ENCODE peak calls at places on chromosomes 7 and 10, in ten cellular contexts. T is aorta, K is hepatocyte, G is OCI-LY7, W is A549, V is BE2C, Z is breast epithelium, F is mesendoderm, S is neuronal stem cell, A is GM23248. D is an unnamed sample.

GRCh38 chr7:52302765-52303520 is 732.5 kb upstream of the POM121L12 start:
- DNase-seq in S (no peak), F (no peak), A (no peak), V (no peak), W (no peak), K (no peak), T (no peak), Z (no peak), G (no peak), D (no peak)

GRCh38 chr7:87448427-87448826 is 27.1 kb downstream of the ABCB4 start:
- DNase-seq in F (no peak), A (no peak), T (no peak), G (no peak), W (no peak), K (no peak), Z (no peak), S (no peak), V (peak; percentile 13), D (no peak)

GRCh38 chr7:3194501-3195141 is 106.4 kb upstream of the SDK1 start:
- DNase-seq in Z (no peak), K (peak; percentile 64), V (no peak), G (no peak), W (peak; percentile 86), A (no peak), S (peak; percentile 59), F (peak; percentile 92), T (peak; percentile 44), D (peak; percentile 90)

GRCh38 chr10:44382131-44382858 is 2.6 kb downstream of the CXCL12 start:
- DNase-seq in Z (peak; percentile 13), F (peak; percentile 84), W (no peak), T (peak; percentile 44), G (no peak), K (no peak), S (no peak), A (peak; percentile 73), V (no peak), D (peak; percentile 92)

GRCh38 chr7:150852371-150852905 is at the start of gene AOC1:
- DNase-seq in S (no peak), F (no peak), Z (no peak), V (no peak), W (no peak), G (no peak), T (no peak), K (peak; percentile 38), A (no peak), D (peak; percentile 66)

GRCh38 chr10:121088524-121088923 is 237.4 kb downstream of the WDR11 start:
- DNase-seq in F (peak; percentile 66), T (no peak), S (no peak), V (peak; percentile 46), A (peak; percentile 6), K (peak; percentile 67), W (peak; percentile 16), G (no peak), Z (no peak), D (peak; percentile 86)

GRCh38 chr7:30450123-30450982 is 28.2 kb downstream of the NOD1 start:
- DNase-seq in V (no peak), K (no peak), T (no peak), Z (no peak), G (no peak), W (no peak), A (no peak), F (no peak), S (no peak), D (no peak)

GRCh38 chr7:148589640-148590039 is 926 bp upstream of the C7orf33 start:
- DNase-seq in W (no peak), A (no peak), V (no peak), T (no peak), S (no peak), G (no peak), F (peak; percentile 27), Z (no peak), K (no peak), D (peak; percentile 71)

GRCh38 chr7:134693256-134693655 is 46.6 kb downstream of the BPGM start:
- DNase-seq in S (no peak), A (peak; percentile 98), W (peak; percentile 29), G (no peak), V (no peak), K (peak; percentile 32), T (peak; percentile 85), F (no peak), Z (no peak), D (no peak)

GRCh38 chr10:9157656-9158055 is 1103.2 kb downstream of the GATA3 start:
- DNase-seq in V (no peak), A (no peak), F (no peak), K (no peak), G (no peak), Z (no peak), S (no peak), T (no peak), W (no peak), D (no peak)

GRCh38 chr10:113522460-113522859 is 30.4 kb upstream of the HABP2 start:
- DNase-seq in V (no peak), A (no peak), G (no peak), F (peak; percentile 44), Z (no peak), W (peak; percentile 11), T (no peak), S (no peak), K (no peak), D (no peak)

GRCh38 chr7:106071356-106071998 is 40.6 kb downstream of the SYPL1 start:
- DNase-seq in F (peak; percentile 96), W (no peak), T (no peak), S (no peak), V (no peak), G (peak; percentile 96), A (no peak), Z (peak; percentile 77), K (no peak), D (peak; percentile 85)

GRCh38 chr7:51471199-51472016 is 154.8 kb upstream of the COBL start:
- DNase-seq in S (peak; percentile 35), W (no peak), K (no peak), V (peak; percentile 37), G (no peak), A (no peak), T (no peak), F (peak; percentile 52), Z (no peak), D (peak; percentile 79)

GRCh38 chr7:143415696-143416095 is 7.0 kb upstream of the EPHA1 start:
- DNase-seq in F (no peak), G (no peak), S (no peak), A (peak; percentile 47), K (no peak), T (no peak), W (no peak), V (no peak), Z (no peak), D (no peak)

GRCh38 chr10:73857446-73857845 is 16.9 kb downstream of the CAMK2G start:
- DNase-seq in F (no peak), G (no peak), W (no peak), A (no peak), V (no peak), S (no peak), Z (no peak), T (no peak), K (no peak), D (no peak)

GRCh38 chr10:120761951-120762350 is 89.2 kb upstream of the WDR11 start:
- DNase-seq in G (no peak), F (no peak), T (no peak), S (no peak), V (no peak), Z (no peak), W (no peak), K (no peak), A (no peak), D (no peak)

GRCh38 chr10:29648114-29648982 is 13.6 kb upstream of the SVIL start:
- DNase-seq in W (no peak), S (no peak), K (no peak), F (no peak), Z (no peak), A (peak; percentile 44), G (no peak), T (no peak), V (no peak), D (no peak)
- H3K4me1 ChIP-seq in W (peaks cover 40% of the 10 kb centered on the region), S (peaks cover 19% of the 10 kb centered on the region), K (peaks cover 46% of the 10 kb centered on the region), F (no peaks in the 10 kb centered on the region), Z (peaks cover 20% of the 10 kb centered on the region), A (peaks cover 48% of the 10 kb centered on the region), G (no peaks in the 10 kb centered on the region), T (peaks cover 15% of the 10 kb centered on the region), V (peaks cover 28% of the 10 kb centered on the region), D (peaks cover 5% of the 10 kb centered on the region)

GRCh38 chr10:42930516-42931205 is 146.2 kb upstream of the RET start:
- DNase-seq in S (no peak), K (no peak), Z (no peak), W (no peak), G (no peak), A (no peak), F (no peak), T (no peak), V (no peak), D (no peak)
- H3K4me1 ChIP-seq in S (peaks cover 17% of the 10 kb centered on the region), K (peaks cover 8% of the 10 kb centered on the region), Z (no peaks in the 10 kb centered on the region), W (no peaks in the 10 kb centered on the region), G (no peaks in the 10 kb centered on the region), A (no peaks in the 10 kb centered on the region), F (peaks cover 2% of the 10 kb centered on the region), T (no peaks in the 10 kb centered on the region), V (peaks cover 12% of the 10 kb centered on the region), D (no peaks in the 10 kb centered on the region)

GRCh38 chr7:43650457-43651052 is 67.6 kb downstream of the STK17A start:
- DNase-seq in S (no peak), T (no peak), Z (no peak), W (no peak), K (no peak), V (no peak), F (peak; percentile 73), G (peak; percentile 55), A (peak; percentile 91), D (no peak)
- H3K4me1 ChIP-seq in S (peaks cover 36% of the 10 kb centered on the region), T (peaks cover 12% of the 10 kb centered on the region), Z (peaks cover 3% of the 10 kb centered on the region), W (peaks cover 75% of the 10 kb centered on the region), K (peaks cover 13% of the 10 kb centered on the region), V (peaks cover 18% of the 10 kb centered on the region), F (peaks cover 18% of the 10 kb centered on the region), G (peaks cover 89% of the 10 kb centered on the region), A (peaks cover 55% of the 10 kb centered on the region), D (peaks cover 7% of the 10 kb centered on the region)

GRCh38 chr10:77511498-77512218 is 126.0 kb downstream of the KCNMA1 start:
- DNase-seq in Z (no peak), F (peak; percentile 56), T (no peak), K (no peak), G (no peak), A (no peak), V (no peak), W (no peak), S (peak; percentile 21), D (no peak)
- H3K4me1 ChIP-seq in Z (no peaks in the 10 kb centered on the region), F (peaks cover 6% of the 10 kb centered on the region), T (peaks cover 6% of the 10 kb centered on the region), K (peaks cover 45% of the 10 kb centered on the region), G (no peaks in the 10 kb centered on the region), A (peaks cover 52% of the 10 kb centered on the region), V (peaks cover 59% of the 10 kb centered on the region), W (peaks cover 39% of the 10 kb centered on the region), S (peaks cover 23% of the 10 kb centered on the region), D (peaks cover 6% of the 10 kb centered on the region)